ENCODE peak calls at places on chromosome 2, in nine cellular contexts. R, D, G, A, Y, P, K, J and L are unnamed samples. For H3K4me1, the result is how much of the 10 kb centered on the place peaks cover.

GRCh38 chr2:176873403-176873802 is 339.2 kb upstream of the HNRNPA3 start:
- DNase-seq in Y (no peak), R (no peak), G (no peak), A (no peak), P (no peak), J (no peak), K (no peak), D (peak), L (no peak)

GRCh38 chr2:218902427-218902826 is 21.8 kb downstream of the WNT10A start:
- DNase-seq in K (no peak), G (no peak), D (no peak), A (no peak), J (no peak), P (no peak), Y (no peak), R (no peak), L (no peak)

GRCh38 chr2:232315049-232315922 is 63.3 kb upstream of the ALPP start:
- DNase-seq in D (peak), P (peak), G (peak), K (peak), Y (peak), R (no peak), J (peak), A (peak), L (no peak)

GRCh38 chr2:168192839-168193616 is 54.4 kb downstream of the STK39 start:
- DNase-seq in A (no peak), P (no peak), G (no peak), Y (no peak), K (no peak), R (no peak), J (no peak), D (no peak), L (no peak)

GRCh38 chr2:210445116-210445707 is 31.3 kb downstream of the LANCL1 start:
- DNase-seq in K (no peak), D (peak), Y (no peak), A (no peak), G (no peak), R (no peak), P (no peak), J (no peak), L (no peak)

GRCh38 chr2:240143801-240144648 is 3.6 kb upstream of the OTOS start:
- DNase-seq in Y (peak), J (peak), K (peak), A (peak), D (peak), G (peak), R (no peak), P (peak), L (peak)

GRCh38 chr2:20519309-20519708 is 72.4 kb downstream of the RHOB start:
- DNase-seq in G (no peak), Y (no peak), J (no peak), K (peak), A (peak), R (no peak), D (no peak), P (peak), L (no peak)

GRCh38 chr2:3268705-3269029 is 109.0 kb downstream of the EIPR1 start:
- DNase-seq in G (no peak), P (no peak), Y (no peak), R (peak), D (no peak), K (no peak), J (no peak), A (no peak), L (no peak)

GRCh38 chr2:96638144-96639121 is at the start of gene KANSL3:
- DNase-seq in K (peak), R (peak), P (peak), Y (peak), G (peak), D (peak), A (peak), J (peak), L (peak)

GRCh38 chr2:127117603-127118002 is 10.6 kb upstream of the BIN1 start:
- DNase-seq in Y (no peak), R (no peak), A (no peak), G (no peak), K (no peak), J (peak), D (no peak), P (peak), L (no peak)

GRCh38 chr2:240921319-240922233 is 15.4 kb downstream of the CROCC2 start:
- DNase-seq in P (peak), G (peak), D (peak), Y (peak), K (peak), J (peak), A (peak), R (peak), L (peak)

GRCh38 chr2:130826419-130826818 is 10.3 kb upstream of the ARHGEF4 start:
- DNase-seq in A (no peak), D (no peak), K (peak), G (no peak), R (no peak), P (no peak), J (no peak), Y (no peak), L (no peak)

GRCh38 chr2:60485550-60485949 is 67.9 kb downstream of the BCL11A start:
- DNase-seq in D (no peak), A (no peak), P (no peak), R (no peak), J (no peak), Y (no peak), G (no peak), K (no peak), L (no peak)

GRCh38 chr2:233352141-233352842 is 2.0 kb upstream of the DGKD start:
- DNase-seq in G (no peak), K (peak), R (no peak), P (no peak), J (no peak), D (no peak), Y (no peak), A (no peak), L (no peak)
- H3K4me1 ChIP-seq in G (under half), K (under half), R (under half), P (under half), J (under half), D (under half), Y (under half), A (under half), L (under half)

DNA sequence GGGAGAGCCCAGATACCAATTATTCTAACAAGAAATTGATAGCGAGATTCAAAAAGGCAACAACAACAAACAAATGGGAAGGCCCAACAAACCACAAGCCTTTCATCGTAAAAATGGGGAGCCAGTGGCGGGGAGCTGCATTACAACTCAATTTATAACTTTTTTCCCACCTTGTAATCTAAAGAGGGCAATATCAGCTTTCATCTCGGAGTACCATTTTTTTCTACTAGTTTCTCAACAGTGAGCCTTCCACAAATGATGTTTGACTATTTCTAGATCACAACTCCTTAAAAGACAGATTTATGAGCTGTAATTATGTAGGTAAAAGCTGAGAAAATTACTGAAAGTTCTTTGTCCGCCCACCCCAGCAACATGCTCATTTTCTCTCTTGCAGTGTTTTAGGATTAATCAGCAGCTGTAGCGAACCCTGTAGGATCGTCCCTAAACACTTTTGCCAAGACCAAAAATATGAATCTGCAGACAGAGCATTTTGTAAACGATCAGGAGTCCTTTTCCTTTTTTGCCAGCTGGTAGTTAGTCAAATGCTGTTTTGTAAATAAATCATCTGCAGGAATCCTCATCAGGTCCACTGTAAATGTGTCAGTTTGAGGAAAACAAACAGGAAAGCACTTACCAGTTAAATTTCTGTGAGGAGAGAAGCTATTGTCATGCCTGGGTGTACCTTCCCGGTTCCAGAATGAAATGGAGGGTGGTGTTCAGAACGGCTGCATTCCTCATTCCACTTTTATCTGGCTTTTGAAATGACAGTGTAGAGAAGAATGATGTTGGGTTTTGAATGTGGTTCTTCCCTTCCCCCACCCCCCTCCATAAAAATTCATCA is 53.2 kb downstream of the EEF1B2 start:
- DNase-seq in P (no peak), R (no peak), D (peak), K (no peak), A (no peak), Y (no peak), G (no peak), J (no peak), L (no peak)
- TF ChIP-seq CTCF in P (no peak), R (no peak), D (no peak), K (no peak), A (no peak), Y (no peak), G (no peak), J (no peak), L (no peak)

GRCh38 chr2:24333019-24333540 is 27.3 kb downstream of the ITSN2 start:
- DNase-seq in K (no peak), D (no peak), Y (no peak), J (no peak), P (no peak), R (no peak), A (no peak), G (no peak), L (no peak)

GRCh38 chr2:24327988-24328387 is 32.3 kb downstream of the ITSN2 start:
- DNase-seq in J (no peak), P (no peak), R (no peak), K (no peak), G (no peak), D (no peak), A (no peak), Y (no peak), L (no peak)

GRCh38 chr2:24329700-24330099 is 30.6 kb downstream of the ITSN2 start:
- DNase-seq in K (no peak), G (no peak), P (no peak), J (no peak), A (no peak), D (no peak), Y (no peak), R (no peak), L (no peak)

GRCh38 chr2:24334245-24334633 is 26.1 kb downstream of the ITSN2 start:
- DNase-seq in R (no peak), Y (no peak), P (no peak), D (peak), G (peak), K (peak), J (no peak), A (no peak), L (no peak)

GRCh38 chr2:24330161-24330560 is 30.2 kb downstream of the ITSN2 start:
- DNase-seq in Y (no peak), J (no peak), D (no peak), K (no peak), G (no peak), R (no peak), P (no peak), A (no peak), L (no peak)
- H3K4me1 ChIP-seq in Y (half or more), J (under half), D (under half), K (under half), G (under half), R (under half), P (under half), A (under half), L (under half)

DNA sequence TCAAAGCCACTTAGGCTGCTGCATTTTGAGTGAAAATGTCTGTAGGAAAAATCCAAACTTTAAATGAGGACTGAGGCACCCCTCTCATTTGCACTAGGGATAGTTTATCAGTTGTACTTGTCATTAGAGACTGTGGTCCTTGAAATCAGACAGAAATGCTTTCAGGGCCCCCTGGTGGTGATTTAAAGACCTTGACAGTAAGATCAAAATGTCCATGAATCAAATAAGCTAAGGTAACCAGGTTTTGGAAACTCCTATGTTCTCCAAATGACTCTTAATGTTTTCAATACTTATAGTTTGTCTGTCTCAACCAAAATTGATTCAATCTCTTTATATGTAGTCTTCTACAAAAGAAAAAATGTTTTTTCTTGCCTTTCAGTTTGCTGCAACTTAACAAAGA is 28.8 kb upstream of the DDX18 start:
- DNase-seq in D (peak), J (no peak), P (no peak), K (no peak), R (no peak), G (no peak), A (no peak), Y (peak), L (no peak)
- TF ChIP-seq CTCF in D (peak), J (peak), P (no peak), K (peak), R (peak), G (peak), A (peak), Y (peak), L (no peak)

GRCh38 chr2:118128826-118129225 is 40.6 kb downstream of the INSIG2 start:
- DNase-seq in K (no peak), Y (no peak), P (no peak), D (no peak), R (no peak), J (no peak), G (no peak), A (no peak), L (no peak)
- H3K4me1 ChIP-seq in K (under half), Y (under half), P (under half), D (under half), R (under half), J (under half), G (under half), A (under half), L (under half)